ENCODE peak calls at places on chromosomes 6 and 20, in seven cellular contexts. P is transverse colon, I is dorsolateral prefrontal cortex, X is psoas muscle, L is lower leg skin, S is BJ, R is AG09319. N is an unnamed sample.
A peak's percentile ranks its signal among the peaks of the same experiment; 100 is the strongest.

GRCh38 chr6:100152201-100152600 is 158.2 kb upstream of the MCHR2 start:
- DNase-seq in P (no peak), I (no peak), X (no peak), L (no peak), S (no peak), R (no peak), N (no peak)

GRCh38 chr6:106173480-106173879 is 87.3 kb downstream of the PRDM1 start:
- DNase-seq in P (no peak), I (no peak), X (no peak), L (no peak), S (no peak), R (no peak), N (no peak)

GRCh38 chr6:16731503-16732018 is 29.7 kb downstream of the ATXN1 start:
- DNase-seq in P (no peak), I (no peak), X (no peak), L (no peak), S (no peak), R (no peak), N (no peak)

GRCh38 chr20:22339091-22339881 is 245.1 kb downstream of the FOXA2 start:
- DNase-seq in P (peak; percentile 45), I (no peak), X (no peak), L (no peak), S (no peak), R (no peak), N (peak; percentile 70)

GRCh38 chr6:136751478-136751956 is 40.8 kb downstream of the MAP3K5 start:
- DNase-seq in P (peak; percentile 31), I (no peak), X (no peak), L (no peak), S (peak; percentile 29), R (peak; percentile 41), N (no peak)

GRCh38 chr6:130009148-130009547 is 9.2 kb upstream of the L3MBTL3 start:
- DNase-seq in P (no peak), I (no peak), X (no peak), L (no peak), S (no peak), R (no peak), N (no peak)

GRCh38 chr6:103707596-103708325 is 1152.0 kb downstream of the HACE1 start:
- DNase-seq in P (no peak), I (no peak), X (no peak), L (no peak), S (no peak), R (no peak), N (no peak)

GRCh38 chr6:42689371-42689770 is 33.0 kb downstream of the PRPH2 start:
- DNase-seq in P (no peak), I (no peak), X (no peak), L (no peak), S (no peak), R (no peak), N (no peak)

GRCh38 chr6:8065519-8065911 is 1.3 kb upstream of the BLOC1S5 start:
- DNase-seq in P (no peak), I (no peak), X (no peak), L (no peak), S (no peak), R (no peak), N (no peak)

GRCh38 chr20:36628076-36628475 is 17.9 kb downstream of the SLA2 start:
- DNase-seq in P (no peak), I (no peak), X (no peak), L (no peak), S (no peak), R (no peak), N (no peak)

GRCh38 chr6:140001851-140002301 is 627.4 kb upstream of the CITED2 start:
- DNase-seq in P (no peak), I (no peak), X (no peak), L (no peak), S (peak; percentile 61), R (peak; percentile 23), N (no peak)

GRCh38 chr20:22446613-22447447 is 137.5 kb downstream of the FOXA2 start:
- DNase-seq in P (no peak), I (no peak), X (no peak), L (no peak), S (no peak), R (no peak), N (no peak)

GRCh38 chr20:30816182-30816645 is 441.2 kb upstream of the DEFB115 start:
- DNase-seq in P (no peak), I (no peak), X (no peak), L (no peak), S (no peak), R (no peak), N (no peak)

GRCh38 chr6:24323632-24324337 is 34.1 kb downstream of the DCDC2 start:
- DNase-seq in P (no peak), I (no peak), X (no peak), L (no peak), S (no peak), R (no peak), N (no peak)

GRCh38 chr6:159254186-159254585 is 85.0 kb downstream of the FNDC1 start:
- DNase-seq in P (no peak), I (no peak), X (no peak), L (no peak), S (peak; percentile 49), R (no peak), N (no peak)

GRCh38 chr6:20211941-20212391 is 303 bp downstream of the MBOAT1 start:
- DNase-seq in P (peak; percentile 61), I (no peak), X (no peak), L (no peak), S (no peak), R (no peak), N (peak; percentile 41)

GRCh38 chr20:47897461-47897860 is 112.2 kb upstream of the SULF2 start:
- DNase-seq in P (no peak), I (no peak), X (no peak), L (no peak), S (no peak), R (no peak), N (no peak)

GRCh38 chr6:164882236-164882635 is 427.2 kb downstream of the C6orf118 start:
- DNase-seq in P (no peak), I (no peak), X (no peak), L (no peak), S (no peak), R (no peak), N (no peak)

GRCh38 chr20:37343212-37343993 is 2.5 kb upstream of the SRC start:
- DNase-seq in P (peak; percentile 87), I (no peak), X (no peak), L (peak; percentile 85), S (no peak), R (no peak), N (no peak)

GRCh38 chr6:52815167-52816092 is 11.8 kb upstream of the GSTA1 start:
- DNase-seq in P (peak; percentile 52), I (no peak), X (no peak), L (no peak), S (no peak), R (no peak), N (peak; percentile 57)

GRCh38 chr20:2820084-2820895 is 4.1 kb downstream of the TMEM239 start:
- DNase-seq in P (no peak), I (no peak), X (no peak), L (peak; percentile 42), S (no peak), R (no peak), N (no peak)

DNA sequence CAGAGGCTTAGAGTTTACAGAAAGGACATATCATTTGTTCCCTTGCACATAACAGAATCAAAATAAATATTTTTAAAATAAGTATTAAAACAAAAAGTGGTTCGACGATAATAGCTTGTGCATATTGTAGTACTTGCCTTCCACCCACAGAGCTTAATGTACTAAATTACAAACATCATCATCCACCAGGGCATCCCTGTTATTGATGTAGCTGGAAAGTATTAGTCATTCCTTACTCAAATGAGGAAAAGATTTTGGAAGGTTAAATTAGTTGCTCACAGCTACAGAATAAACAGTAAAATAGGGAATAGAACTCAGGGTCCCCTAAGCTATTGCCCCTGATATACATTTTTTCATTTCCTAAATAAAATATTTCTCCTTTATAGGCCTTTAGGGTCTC is 150.3 kb downstream of the PTPRK start:
- DNase-seq in P (no peak), I (no peak), X (no peak), L (no peak), S (peak; percentile 39), R (peak; percentile 44), N (no peak)
- TF ChIP-seq CTCF in P (no peak), I (no peak), X (no peak), L (no peak), S (no peak), R (no peak), N (no peak)

GRCh38 chr6:95923518-95923917 is 92.3 kb upstream of the FUT9 start:
- DNase-seq in P (no peak), I (no peak), X (no peak), L (no peak), S (no peak), R (no peak), N (peak; percentile 18)
- TF ChIP-seq CTCF in P (peak; percentile 14), I (no peak), X (no peak), L (no peak), S (no peak), R (no peak), N (peak; percentile 49)

GRCh38 chr6:160858886-160859285 is 132.7 kb upstream of the MAP3K4 start:
- DNase-seq in P (no peak), I (no peak), X (no peak), L (no peak), S (no peak), R (no peak), N (no peak)

GRCh38 chr6:160859822-160860221 is 131.7 kb upstream of the MAP3K4 start:
- DNase-seq in P (no peak), I (no peak), X (no peak), L (no peak), S (no peak), R (no peak), N (no peak)

GRCh38 chr6:160863782-160864181 is 127.8 kb upstream of the MAP3K4 start:
- DNase-seq in P (no peak), I (no peak), X (no peak), L (no peak), S (no peak), R (no peak), N (no peak)

GRCh38 chr6:160861824-160862223 is 129.7 kb upstream of the MAP3K4 start:
- DNase-seq in P (no peak), I (no peak), X (no peak), L (no peak), S (no peak), R (no peak), N (no peak)
- TF ChIP-seq CTCF in P (no peak), I (no peak), X (no peak), L (no peak), S (no peak), R (no peak), N (no peak)

DNA sequence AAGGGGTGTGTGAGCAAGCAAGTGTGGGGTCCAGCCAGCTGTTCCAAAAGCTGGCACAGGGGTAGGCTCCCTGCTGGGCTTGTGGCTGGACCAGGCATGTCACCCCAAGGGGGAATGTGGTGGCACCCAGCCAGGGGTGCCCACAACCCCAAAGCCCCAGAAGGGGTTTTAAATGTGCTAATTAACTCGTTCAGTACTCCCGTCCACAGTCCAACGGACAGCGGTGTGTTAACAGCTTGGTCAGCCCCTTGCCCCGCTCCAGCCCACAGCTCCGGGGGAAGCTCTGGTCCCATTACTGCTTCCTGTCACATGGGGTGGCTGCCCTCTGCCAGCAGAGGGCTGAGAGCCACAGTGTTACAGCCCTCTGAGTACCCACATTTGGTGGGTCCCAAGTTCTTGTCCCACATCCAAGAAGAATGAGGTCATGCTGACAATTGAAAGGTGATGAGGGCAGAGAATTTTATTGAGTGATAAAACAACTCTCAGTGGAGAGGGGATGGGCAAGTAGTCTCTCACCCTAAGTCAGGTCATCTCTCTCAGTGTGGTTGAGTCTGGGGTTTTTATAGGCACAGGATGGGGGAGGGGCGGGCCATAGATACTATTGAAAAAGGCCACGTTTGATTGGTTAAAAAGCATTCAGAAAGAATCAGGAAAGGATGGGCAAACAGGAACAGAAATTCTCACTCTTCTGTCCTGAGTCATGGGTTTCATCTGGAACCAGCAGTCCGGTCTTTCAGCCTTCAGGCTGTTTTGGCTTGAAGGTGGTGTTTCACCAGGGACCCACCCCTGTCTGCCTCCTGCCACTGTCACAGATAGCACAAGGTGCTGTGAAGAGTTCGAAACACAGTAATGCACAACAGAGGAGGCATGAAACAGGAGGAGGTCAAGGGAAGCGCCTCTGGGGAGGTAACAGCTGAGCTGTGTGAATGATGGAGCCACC is 238.5 kb downstream of the NFATC2 start:
- DNase-seq in P (no peak), I (no peak), X (no peak), L (no peak), S (no peak), R (no peak), N (no peak)
- TF ChIP-seq CTCF in P (no peak), I (no peak), X (no peak), L (no peak), S (no peak), R (no peak), N (no peak)